ENCODE peak calls at places on chromosomes 11 and 22, in nine cellular contexts. V is GM04504, C is myocyte, A is activated gamma-delta T cell, F is fibroblast of lung, T is HCT116, N is Ammon's horn, G is NCI-H1105, K is KBM-7. R is an unnamed sample.

GRCh38 chr11:77038029-77038824 is 4.0 kb downstream of the B3GNT6 start:
- DNase-seq in A (no peak), K (peak; percentile 12), F (no peak), T (no peak), N (no peak), V (no peak), G (no peak), C (no peak), R (peak; percentile 72)

GRCh38 chr11:76560219-76560618 is 110.3 kb downstream of the LRRC32 start:
- DNase-seq in K (no peak), N (no peak), T (peak; percentile 40), C (peak; percentile 54), F (no peak), G (no peak), A (no peak), V (no peak), R (peak; percentile 40)

GRCh38 chr22:31272522-31273446 is 19.5 kb downstream of the PIK3IP1 start:
- DNase-seq in F (peak; percentile 70), A (no peak), G (peak; percentile 4), T (peak; percentile 32), C (peak; percentile 79), V (peak; percentile 38), N (peak; percentile 80), K (peak; percentile 61), R (peak; percentile 44)

GRCh38 chr11:131760191-131760951 is 390.0 kb downstream of the NTM start:
- DNase-seq in K (no peak), F (peak; percentile 86), G (no peak), C (peak; percentile 72), A (no peak), N (peak; percentile 39), T (no peak), V (peak; percentile 87), R (peak; percentile 84)

GRCh38 chr11:78808903-78809302 is 234.2 kb upstream of the NARS2 start:
- DNase-seq in F (no peak), G (no peak), V (no peak), A (no peak), N (no peak), C (no peak), T (no peak), K (no peak), R (peak; percentile 54)

GRCh38 chr11:976431-977160 is 50.9 kb downstream of the AP2A2 start:
- DNase-seq in N (peak; percentile 83), A (no peak), C (peak; percentile 87), K (no peak), T (no peak), V (peak; percentile 27), F (peak; percentile 47), G (no peak), R (peak; percentile 77)

GRCh38 chr11:33435201-33435600 is 178.0 kb downstream of the HIPK3 start:
- DNase-seq in T (no peak), K (no peak), C (no peak), N (no peak), V (no peak), F (no peak), A (no peak), G (no peak), R (no peak)

GRCh38 chr22:26801449-26801848 is 144.1 kb downstream of the MIAT start:
- DNase-seq in F (no peak), C (no peak), A (no peak), T (no peak), K (no peak), N (no peak), V (no peak), G (no peak), R (no peak)

GRCh38 chr11:18332302-18332701 is 9.9 kb downstream of the GTF2H1 start:
- DNase-seq in G (no peak), T (no peak), V (no peak), F (no peak), A (no peak), N (no peak), C (no peak), K (no peak), R (no peak)

GRCh38 chr22:20275836-20276235 is 7.7 kb upstream of the RTN4R start:
- DNase-seq in C (no peak), F (no peak), T (no peak), K (no peak), N (no peak), A (no peak), G (no peak), V (no peak), R (no peak)

GRCh38 chr11:124644426-124645280 is 22.0 kb downstream of the TBRG1 start:
- DNase-seq in V (peak; percentile 40), G (peak; percentile 77), C (peak; percentile 89), T (peak; percentile 50), K (peak; percentile 74), N (peak; percentile 87), A (no peak), F (peak; percentile 77), R (peak; percentile 74)

GRCh38 chr22:26364066-26365015 is 64.7 kb upstream of the ASPHD2 start:
- DNase-seq in K (peak; percentile 81), N (peak; percentile 84), T (peak; percentile 79), V (peak; percentile 61), C (peak; percentile 83), F (peak; percentile 78), G (peak; percentile 65), A (no peak), R (peak; percentile 74)

GRCh38 chr11:2348986-2349385 is 28.1 kb upstream of the CD81 start:
- DNase-seq in T (no peak), N (no peak), A (no peak), G (no peak), F (peak; percentile 33), K (no peak), C (no peak), V (no peak), R (no peak)

GRCh38 chr11:134052988-134053945 is 15.6 kb upstream of the JAM3 start:
- DNase-seq in F (no peak), N (no peak), K (peak; percentile 89), G (no peak), T (no peak), C (no peak), A (no peak), V (no peak), R (no peak)

GRCh38 chr22:44188986-44189630 is 8.4 kb downstream of the PARVG start:
- DNase-seq in C (no peak), K (no peak), N (no peak), A (no peak), T (no peak), F (no peak), G (no peak), V (no peak), R (no peak)

GRCh38 chr11:68659158-68659921 is 25.0 kb upstream of the GAL start:
- DNase-seq in G (peak; percentile 95), T (no peak), A (no peak), C (peak; percentile 89), N (peak; percentile 43), V (peak; percentile 73), K (peak; percentile 46), F (peak; percentile 99), R (peak; percentile 93)

GRCh38 chr11:96015911-96016565 is 92.1 kb upstream of the MTMR2 start:
- DNase-seq in A (no peak), T (no peak), F (no peak), N (no peak), K (peak; percentile 10), C (peak; percentile 11), G (no peak), V (no peak), R (no peak)

GRCh38 chr22:50622723-50623327 is 5.1 kb downstream of the ARSA start:
- DNase-seq in K (no peak), T (peak; percentile 67), A (no peak), F (no peak), G (peak; percentile 90), V (no peak), N (no peak), C (no peak), R (no peak)